ENCODE peak calls at places on chromosomes 6 and 20, in six cellular contexts. One of them, this sample, is unnamed.

GRCh38 chr20:43911066-43911465 is 3.6 kb upstream of the TOX2 start:
- DNase-seq in esophagus squamous epithelium: no peak
- DNase-seq in fibroblast of mammary gland: peak
- DNase-seq in AG10803: peak
- DNase-seq in PC-3: peak
- DNase-seq in fibroblast of lung: peak
- DNase-seq in this sample: peak

GRCh38 chr20:38387953-38388352 is 41.7 kb downstream of the LBP start:
- DNase-seq in fibroblast of lung: no peak
- DNase-seq in PC-3: peak
- DNase-seq in esophagus squamous epithelium: no peak
- DNase-seq in fibroblast of mammary gland: no peak
- DNase-seq in AG10803: no peak
- DNase-seq in this sample: no peak

GRCh38 chr6:130359736-130360135 is 6.1 kb upstream of the TMEM200A start:
- DNase-seq in fibroblast of lung: no peak
- DNase-seq in AG10803: no peak
- DNase-seq in fibroblast of mammary gland: no peak
- DNase-seq in esophagus squamous epithelium: no peak
- DNase-seq in PC-3: peak
- DNase-seq in this sample: peak

GRCh38 chr20:4064118-4064962 is 49.0 kb upstream of the RNF24 start:
- DNase-seq in AG10803: peak
- DNase-seq in PC-3: peak
- DNase-seq in esophagus squamous epithelium: no peak
- DNase-seq in fibroblast of lung: peak
- DNase-seq in fibroblast of mammary gland: peak
- DNase-seq in this sample: peak

GRCh38 chr6:11043552-11043960 is 549 bp downstream of the ELOVL2 start:
- DNase-seq in fibroblast of mammary gland: no peak
- DNase-seq in esophagus squamous epithelium: no peak
- DNase-seq in PC-3: no peak
- DNase-seq in AG10803: no peak
- DNase-seq in fibroblast of lung: no peak
- DNase-seq in this sample: no peak

GRCh38 chr6:130771741-130772140 is 55.5 kb upstream of the SMLR1 start:
- DNase-seq in esophagus squamous epithelium: no peak
- DNase-seq in PC-3: no peak
- DNase-seq in fibroblast of mammary gland: no peak
- DNase-seq in fibroblast of lung: no peak
- DNase-seq in AG10803: peak
- DNase-seq in this sample: no peak

GRCh38 chr6:14873781-14874446 is 372.0 kb upstream of the JARID2 start:
- DNase-seq in PC-3: no peak
- DNase-seq in fibroblast of mammary gland: no peak
- DNase-seq in fibroblast of lung: no peak
- DNase-seq in esophagus squamous epithelium: no peak
- DNase-seq in AG10803: no peak
- DNase-seq in this sample: no peak

GRCh38 chr20:35129647-35130069 is 17.5 kb downstream of the EDEM2 start:
- DNase-seq in fibroblast of mammary gland: peak
- DNase-seq in PC-3: peak
- DNase-seq in fibroblast of lung: peak
- DNase-seq in esophagus squamous epithelium: no peak
- DNase-seq in AG10803: no peak
- DNase-seq in this sample: peak

GRCh38 chr6:166490671-166491500 is 95.6 kb downstream of the RAMACL start:
- DNase-seq in AG10803: no peak
- DNase-seq in fibroblast of lung: peak
- DNase-seq in esophagus squamous epithelium: no peak
- DNase-seq in fibroblast of mammary gland: peak
- DNase-seq in PC-3: no peak
- DNase-seq in this sample: peak

DNA sequence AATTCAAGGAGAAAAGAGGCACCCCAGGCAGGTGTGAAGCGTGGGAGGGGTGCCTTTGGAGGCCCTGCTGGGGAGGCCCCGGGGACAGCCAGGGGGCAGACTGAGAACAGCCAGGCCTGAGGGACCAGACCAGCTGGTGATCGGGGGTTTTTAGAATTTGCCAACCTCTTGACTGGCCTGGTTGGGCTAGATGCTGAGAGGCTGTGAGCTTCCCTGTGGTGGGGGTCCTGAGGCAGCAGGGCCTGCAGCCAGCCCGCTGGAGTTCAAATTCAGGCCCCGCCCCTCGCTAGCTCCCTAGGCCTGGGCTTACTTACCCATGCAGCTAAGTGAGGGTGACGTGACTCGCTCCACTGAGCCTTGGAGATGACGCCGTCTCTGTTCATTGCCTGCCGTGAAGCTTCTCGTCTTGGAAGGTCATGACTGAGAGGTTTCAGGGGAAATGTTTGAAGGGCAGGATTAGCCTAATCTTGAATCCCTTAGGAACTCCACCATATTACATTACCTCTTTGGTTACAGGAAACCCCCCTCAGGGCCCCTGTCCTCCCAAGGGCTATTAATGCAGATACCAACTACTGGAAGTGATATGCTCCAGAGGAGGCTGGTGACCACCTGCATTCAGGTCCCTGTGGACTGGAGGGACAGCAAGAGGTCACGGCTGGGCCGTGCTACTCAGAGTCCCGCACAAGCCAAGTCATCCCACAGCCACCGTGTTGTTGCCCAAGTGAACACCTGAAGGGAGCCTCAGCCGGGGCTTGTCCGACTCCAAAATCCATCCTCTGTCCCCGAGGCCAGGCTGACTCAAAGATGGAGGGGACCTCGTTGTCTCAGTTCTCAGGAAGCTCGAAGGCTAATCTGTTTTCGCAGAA is 73.9 kb upstream of the DUSP22 start:
- DNase-seq in AG10803: no peak
- DNase-seq in fibroblast of lung: no peak
- DNase-seq in esophagus squamous epithelium: no peak
- DNase-seq in PC-3: no peak
- DNase-seq in fibroblast of mammary gland: no peak
- DNase-seq in this sample: no peak
- H3K4me3 ChIP-seq in AG10803: no peak
- H3K4me3 ChIP-seq in fibroblast of lung: no peak
- H3K4me3 ChIP-seq in esophagus squamous epithelium: no peak
- H3K4me3 ChIP-seq in PC-3: no peak
- H3K4me3 ChIP-seq in fibroblast of mammary gland: no peak
- H3K4me3 ChIP-seq in this sample: no peak

DNA sequence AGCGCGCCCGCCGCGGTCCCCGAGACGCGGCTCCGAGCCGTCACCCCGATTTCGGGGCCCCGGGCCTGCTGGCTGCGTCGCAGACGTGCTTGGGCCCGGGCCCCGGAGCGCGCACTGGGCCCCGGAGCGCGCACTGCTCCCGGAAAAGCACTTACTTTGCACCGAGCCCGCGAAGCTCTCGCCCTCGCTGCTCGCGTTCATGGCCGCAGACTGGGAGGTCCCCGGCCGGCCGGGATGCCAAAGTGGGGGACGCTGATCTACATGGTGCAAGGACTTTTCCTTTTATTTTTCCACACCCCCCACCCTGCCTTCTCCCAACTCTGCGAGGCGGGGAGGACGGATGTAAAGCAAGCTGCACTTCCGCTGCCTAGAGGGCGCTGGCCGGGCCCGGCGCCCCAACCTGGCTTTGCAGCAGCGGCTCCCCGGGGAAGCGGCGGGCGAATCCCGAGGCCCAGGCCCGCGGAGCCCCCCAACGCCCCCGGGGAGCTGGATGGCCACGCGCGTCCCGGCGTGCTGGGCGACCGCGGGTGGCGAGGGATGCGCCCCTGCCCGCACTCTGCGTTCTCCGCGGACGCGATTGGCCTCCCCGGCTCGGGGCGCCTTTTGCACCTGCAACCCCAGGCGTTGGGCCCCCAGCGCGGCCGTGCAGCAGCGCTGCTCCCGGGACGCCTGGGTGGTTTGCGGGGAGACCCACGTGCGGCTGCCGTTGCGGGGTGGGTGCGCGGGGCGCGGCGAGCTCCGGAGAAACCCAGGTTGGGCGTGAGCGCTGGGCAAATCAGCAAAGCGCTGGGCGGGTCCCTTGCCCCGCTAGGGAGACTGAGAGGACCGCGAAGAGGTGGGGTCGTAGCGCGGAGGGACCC is at the start of gene ZFP64:
- DNase-seq in fibroblast of lung: peak
- DNase-seq in AG10803: peak
- DNase-seq in fibroblast of mammary gland: peak
- DNase-seq in PC-3: peak
- DNase-seq in esophagus squamous epithelium: no peak
- DNase-seq in this sample: peak
- TF ChIP-seq CTCF in fibroblast of lung: peak
- TF ChIP-seq CTCF in AG10803: peak
- TF ChIP-seq CTCF in fibroblast of mammary gland: peak
- TF ChIP-seq CTCF in PC-3: peak
- TF ChIP-seq CTCF in esophagus squamous epithelium: peak
- TF ChIP-seq CTCF in this sample: peak

GRCh38 chr6:53567701-53568100 is 22.8 kb upstream of the GCLC start:
- DNase-seq in PC-3: no peak
- DNase-seq in fibroblast of lung: no peak
- DNase-seq in esophagus squamous epithelium: no peak
- DNase-seq in fibroblast of mammary gland: no peak
- DNase-seq in AG10803: no peak
- DNase-seq in this sample: peak
- H3K4me3 ChIP-seq in PC-3: no peak
- H3K4me3 ChIP-seq in fibroblast of lung: no peak
- H3K4me3 ChIP-seq in esophagus squamous epithelium: no peak
- H3K4me3 ChIP-seq in fibroblast of mammary gland: no peak
- H3K4me3 ChIP-seq in AG10803: no peak
- H3K4me3 ChIP-seq in this sample: no peak

DNA sequence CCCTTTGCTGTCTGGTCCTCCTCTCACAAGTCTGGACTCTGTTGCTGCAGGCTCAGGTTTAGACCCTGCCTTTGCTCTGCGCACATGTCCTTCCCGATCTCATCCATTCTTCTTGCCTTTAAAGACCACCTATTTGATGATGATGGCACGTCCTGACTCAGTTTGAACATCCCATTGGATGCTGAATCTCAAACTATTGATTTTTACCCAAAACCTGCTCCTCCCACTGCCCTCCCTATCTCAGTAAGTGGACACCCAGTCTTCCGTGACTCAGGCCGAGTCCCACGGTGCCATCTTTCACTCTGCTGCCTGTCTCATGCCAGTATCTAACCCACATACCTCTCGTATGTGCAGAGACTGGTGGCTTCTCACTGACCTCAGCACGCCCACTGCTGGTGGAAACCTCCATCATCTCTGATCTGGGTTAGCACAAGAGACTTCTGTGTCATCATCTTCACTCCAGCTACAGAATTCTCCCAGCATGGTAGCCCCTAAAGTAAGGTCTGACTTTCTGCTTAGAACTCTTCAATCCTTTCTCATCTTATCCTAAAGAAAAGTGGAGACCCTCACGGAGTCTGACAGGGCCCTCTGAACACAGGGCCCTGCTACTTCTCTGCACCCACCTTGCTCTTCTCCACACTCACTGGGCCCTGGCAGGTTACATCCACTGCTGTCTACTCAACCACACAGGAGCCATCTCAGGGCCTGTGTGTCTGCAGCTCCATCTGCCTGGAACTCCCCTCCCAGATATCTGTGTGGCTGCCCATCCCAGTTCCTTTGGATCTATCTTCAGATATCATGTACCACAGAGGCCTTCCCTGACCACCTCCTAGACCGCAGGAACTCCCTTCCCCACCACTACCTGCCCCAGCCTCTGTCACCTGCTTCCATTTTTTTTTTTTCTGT is 387.1 kb upstream of the AGPAT4 start:
- DNase-seq in AG10803: peak
- DNase-seq in fibroblast of mammary gland: peak
- DNase-seq in esophagus squamous epithelium: no peak
- DNase-seq in PC-3: peak
- DNase-seq in fibroblast of lung: no peak
- DNase-seq in this sample: no peak
- TF ChIP-seq CTCF in AG10803: peak
- TF ChIP-seq CTCF in fibroblast of mammary gland: peak
- TF ChIP-seq CTCF in esophagus squamous epithelium: no peak
- TF ChIP-seq CTCF in PC-3: no peak
- TF ChIP-seq CTCF in fibroblast of lung: no peak
- TF ChIP-seq CTCF in this sample: no peak

This sample was measured in bronchial epithelial cell.